ENCODE peak calls at places on chromosomes 16 and 17, in ten cellular contexts. C is astrocyte of the cerebellum; S is heart left ventricle; U is endothelial cell; H is fibroblast of pulmonary artery; O is CD8-positive, alpha-beta T cell; M is MCF 10A; D is tibial artery; Z is A549; T is AG09309. W is an unnamed sample.

GRCh38 chr17:10198509-10199249 is at the start of gene GAS7:
- DNase-seq in M (no peak), H (peak; percentile 16), Z (peak; percentile 61), C (no peak), T (no peak), U (peak; percentile 64), D (peak; percentile 84), O (peak; percentile 8), S (peak; percentile 80), W (peak; percentile 62)

GRCh38 chr17:17467720-17468119 is 9.1 kb upstream of the MED9 start:
- DNase-seq in S (no peak), C (no peak), Z (no peak), D (no peak), M (no peak), O (no peak), U (no peak), T (no peak), H (no peak), W (no peak)

GRCh38 chr17:29051194-29051593 is 8.3 kb downstream of the PIPOX start:
- DNase-seq in M (no peak), D (no peak), S (no peak), Z (no peak), T (no peak), C (no peak), U (no peak), H (no peak), O (no peak), W (no peak)

GRCh38 chr16:11639925-11640899 is 28.0 kb upstream of the SNN start:
- DNase-seq in H (peak; percentile 100), O (no peak), M (peak; percentile 97), C (peak; percentile 93), S (peak; percentile 85), D (peak; percentile 96), U (no peak), Z (peak; percentile 94), T (peak; percentile 97), W (peak; percentile 98)

GRCh38 chr16:51120289-51121008 is 30.6 kb downstream of the SALL1 start:
- DNase-seq in H (no peak), Z (no peak), M (no peak), D (no peak), O (no peak), U (no peak), T (no peak), C (no peak), S (no peak), W (no peak)

GRCh38 chr16:26772503-26772902 is 294.2 kb upstream of the C16orf82 start:
- DNase-seq in Z (no peak), U (no peak), O (no peak), C (no peak), M (no peak), S (no peak), D (no peak), H (no peak), T (no peak), W (no peak)

GRCh38 chr16:6020162-6020980 is 922.8 kb upstream of the EEF2KMT start:
- DNase-seq in C (no peak), O (no peak), Z (no peak), D (no peak), S (no peak), T (no peak), H (no peak), M (no peak), U (peak; percentile 21), W (no peak)

GRCh38 chr17:6574689-6575595 is 18.6 kb upstream of the PITPNM3 start:
- DNase-seq in C (no peak), S (peak; percentile 48), M (peak; percentile 73), H (peak; percentile 65), D (no peak), U (no peak), O (peak; percentile 17), Z (no peak), T (no peak), W (peak; percentile 82)

GRCh38 chr17:50703162-50703561 is 4.6 kb downstream of the ANKRD40 start:
- DNase-seq in D (no peak), M (no peak), H (no peak), C (no peak), U (no peak), O (no peak), Z (no peak), T (no peak), S (no peak), W (no peak)

GRCh38 chr17:63693411-63694113 is 6.4 kb downstream of the LIMD2 start:
- DNase-seq in T (no peak), Z (no peak), D (no peak), S (no peak), C (no peak), U (no peak), M (no peak), O (no peak), H (no peak), W (no peak)

GRCh38 chr17:4009164-4009785 is 45.0 kb upstream of the ATP2A3 start:
- DNase-seq in O (no peak), D (no peak), T (no peak), H (no peak), M (no peak), S (no peak), U (no peak), C (no peak), Z (no peak), W (no peak)

GRCh38 chr16:49472598-49472997 is 99.0 kb downstream of the C16orf78 start:
- DNase-seq in U (no peak), T (no peak), S (peak; percentile 17), H (no peak), D (peak; percentile 58), Z (no peak), O (no peak), C (no peak), M (no peak), W (no peak)

DNA sequence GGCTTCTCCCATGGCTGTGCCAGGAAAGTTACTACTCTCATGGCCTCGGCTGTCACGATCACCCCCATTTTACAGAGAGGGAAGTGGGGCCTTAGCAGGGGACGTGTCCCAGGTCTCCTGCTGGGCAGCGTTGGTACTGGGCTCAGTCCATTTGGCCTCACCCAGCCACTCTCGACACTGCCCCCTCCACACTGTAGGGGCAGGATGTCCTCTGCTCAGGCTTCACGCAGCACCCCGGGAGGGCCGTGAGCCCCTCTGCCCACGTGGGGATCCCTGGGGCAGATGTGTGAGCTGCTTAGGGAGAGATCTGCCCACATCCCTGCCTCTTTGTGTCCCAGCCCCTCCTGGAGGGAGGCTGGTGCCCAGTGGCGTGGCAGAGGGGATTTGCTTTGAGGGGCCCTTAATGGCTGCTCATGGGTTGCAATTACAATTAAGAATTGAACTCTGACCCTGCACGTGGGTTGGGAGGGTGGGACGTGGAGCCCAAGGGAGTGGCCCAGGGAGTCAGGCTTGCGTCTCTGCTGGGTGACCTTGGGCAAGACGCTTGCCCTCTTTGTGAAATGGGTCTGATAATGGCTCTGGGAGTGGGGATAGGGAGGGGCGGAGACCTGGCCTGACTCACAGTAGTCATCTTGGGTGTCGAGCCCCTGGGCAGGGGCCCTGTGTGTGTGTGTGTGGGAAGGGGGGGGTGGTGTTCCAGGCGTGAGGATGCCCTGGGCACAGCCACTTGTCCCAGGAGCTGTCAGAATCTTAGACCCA is 2.3 kb upstream of the KCNJ12 start:
- DNase-seq in D (no peak), Z (no peak), O (no peak), S (no peak), M (no peak), T (no peak), U (no peak), H (no peak), C (no peak), W (no peak)
- TF ChIP-seq CTCF in D (no peak), Z (no peak), O (no peak), S (no peak), M (no peak), T (no peak), U (no peak), H (no peak), C (no peak), W (no peak)

GRCh38 chr17:70622382-70623260 is 453.3 kb downstream of the KCNJ2 start:
- DNase-seq in O (no peak), S (peak; percentile 49), H (peak; percentile 24), C (peak; percentile 36), M (peak; percentile 75), Z (peak; percentile 25), T (no peak), D (no peak), U (peak; percentile 74), W (no peak)
- TF ChIP-seq CTCF in O (no peak), S (peak; percentile 65), H (peak; percentile 48), C (peak; percentile 80), M (peak; percentile 68), Z (peak; percentile 67), T (peak; percentile 46), D (no peak), U (peak; percentile 59), W (no peak)

GRCh38 chr16:13931845-13932244 is 11.9 kb downstream of the ERCC4 start:
- DNase-seq in O (no peak), D (no peak), S (no peak), C (no peak), U (no peak), Z (no peak), H (no peak), M (no peak), T (no peak), W (no peak)

GRCh38 chr16:13936596-13937081 is 16.7 kb downstream of the ERCC4 start:
- DNase-seq in H (peak; percentile 81), U (no peak), T (no peak), C (no peak), O (no peak), D (peak; percentile 77), M (peak; percentile 74), Z (peak; percentile 27), S (no peak), W (no peak)

GRCh38 chr16:13938480-13938879 is 18.5 kb downstream of the ERCC4 start:
- DNase-seq in S (no peak), D (no peak), O (no peak), C (no peak), T (no peak), Z (no peak), H (no peak), U (no peak), M (no peak), W (no peak)

GRCh38 chr16:13937411-13937810 is 17.5 kb downstream of the ERCC4 start:
- DNase-seq in U (no peak), T (no peak), D (no peak), S (no peak), O (no peak), M (no peak), H (no peak), Z (no peak), C (no peak), W (no peak)

DNA sequence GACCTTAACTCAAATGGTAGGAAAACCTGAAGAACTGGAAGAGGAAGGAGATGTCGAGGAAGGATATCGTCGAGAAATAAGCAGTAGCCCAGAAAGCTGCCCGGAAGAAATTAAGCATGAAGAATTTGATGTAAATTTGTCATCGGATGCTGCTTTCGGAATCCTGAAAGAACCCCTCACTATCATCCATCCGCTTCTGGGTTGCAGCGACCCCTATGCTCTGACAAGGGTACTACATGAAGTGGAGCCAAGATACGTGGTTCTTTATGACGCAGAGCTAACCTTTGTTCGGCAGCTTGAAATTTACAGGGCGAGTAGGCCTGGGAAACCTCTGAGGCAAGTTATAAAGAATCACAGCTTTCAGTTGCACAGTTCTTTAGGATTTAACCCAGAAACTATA is 15.5 kb downstream of the ERCC4 start:
- DNase-seq in O (no peak), Z (no peak), H (no peak), S (no peak), M (no peak), C (no peak), T (no peak), U (peak; percentile 62), D (no peak), W (no peak)
- TF ChIP-seq CTCF in O (peak; percentile 70), Z (peak; percentile 32), H (peak; percentile 57), S (no peak), M (no peak), C (peak; percentile 59), T (peak; percentile 41), U (peak; percentile 94), D (peak; percentile 10), W (peak; percentile 76)

GRCh38 chr17:34527908-34528470 is 51.4 kb upstream of the TMEM132E start:
- DNase-seq in D (no peak), C (no peak), U (peak; percentile 38), H (no peak), T (no peak), S (no peak), O (no peak), M (no peak), Z (no peak), W (no peak)
- TF ChIP-seq CTCF in D (no peak), C (no peak), U (peak; percentile 49), H (no peak), T (no peak), S (no peak), O (no peak), M (no peak), Z (no peak), W (no peak)

W was measured in CD14-positive monocyte.